ENCODE peak calls at places on chromosomes 13 and 19, in seven cellular contexts. L, F, B, R, H, J and I are unnamed samples.

GRCh38 chr13:107185889-107186288 is 618.0 kb upstream of the ARGLU1 start:
- DNase-seq in L (no peak), F (no peak), B (no peak), R (peak), H (no peak), J (no peak), I (no peak)

GRCh38 chr13:25111557-25111956 is 15.6 kb downstream of the PABPC3 start:
- DNase-seq in L (no peak), F (no peak), B (no peak), R (peak), H (no peak), J (no peak), I (no peak)

GRCh38 chr13:44259045-44260042 is 114.3 kb upstream of the SERP2 start:
- DNase-seq in L (peak), F (no peak), B (no peak), R (peak), H (no peak), J (peak), I (peak)

GRCh38 chr19:57348136-57348535 is 2.9 kb upstream of the ZNF304 start:
- DNase-seq in L (no peak), F (no peak), B (no peak), R (peak), H (no peak), J (no peak), I (no peak)

GRCh38 chr19:42440357-42441046 is 2.2 kb downstream of the CXCL17 start:
- DNase-seq in L (peak), F (peak), B (peak), R (peak), H (peak), J (no peak), I (peak)

GRCh38 chr13:94139393-94139995 is 340.0 kb downstream of the DCT start:
- DNase-seq in L (no peak), F (no peak), B (no peak), R (peak), H (no peak), J (no peak), I (no peak)

GRCh38 chr19:45919678-45920077 is 5.1 kb upstream of the NANOS2 start:
- DNase-seq in L (no peak), F (no peak), B (no peak), R (no peak), H (no peak), J (no peak), I (no peak)

GRCh38 chr19:2462635-2463421 is 6.1 kb upstream of the LMNB2 start:
- DNase-seq in L (peak), F (peak), B (peak), R (peak), H (peak), J (no peak), I (peak)

GRCh38 chr13:72788831-72789230 is 6.9 kb downstream of the PIBF1 start:
- DNase-seq in L (no peak), F (no peak), B (no peak), R (no peak), H (no peak), J (no peak), I (no peak)

DNA sequence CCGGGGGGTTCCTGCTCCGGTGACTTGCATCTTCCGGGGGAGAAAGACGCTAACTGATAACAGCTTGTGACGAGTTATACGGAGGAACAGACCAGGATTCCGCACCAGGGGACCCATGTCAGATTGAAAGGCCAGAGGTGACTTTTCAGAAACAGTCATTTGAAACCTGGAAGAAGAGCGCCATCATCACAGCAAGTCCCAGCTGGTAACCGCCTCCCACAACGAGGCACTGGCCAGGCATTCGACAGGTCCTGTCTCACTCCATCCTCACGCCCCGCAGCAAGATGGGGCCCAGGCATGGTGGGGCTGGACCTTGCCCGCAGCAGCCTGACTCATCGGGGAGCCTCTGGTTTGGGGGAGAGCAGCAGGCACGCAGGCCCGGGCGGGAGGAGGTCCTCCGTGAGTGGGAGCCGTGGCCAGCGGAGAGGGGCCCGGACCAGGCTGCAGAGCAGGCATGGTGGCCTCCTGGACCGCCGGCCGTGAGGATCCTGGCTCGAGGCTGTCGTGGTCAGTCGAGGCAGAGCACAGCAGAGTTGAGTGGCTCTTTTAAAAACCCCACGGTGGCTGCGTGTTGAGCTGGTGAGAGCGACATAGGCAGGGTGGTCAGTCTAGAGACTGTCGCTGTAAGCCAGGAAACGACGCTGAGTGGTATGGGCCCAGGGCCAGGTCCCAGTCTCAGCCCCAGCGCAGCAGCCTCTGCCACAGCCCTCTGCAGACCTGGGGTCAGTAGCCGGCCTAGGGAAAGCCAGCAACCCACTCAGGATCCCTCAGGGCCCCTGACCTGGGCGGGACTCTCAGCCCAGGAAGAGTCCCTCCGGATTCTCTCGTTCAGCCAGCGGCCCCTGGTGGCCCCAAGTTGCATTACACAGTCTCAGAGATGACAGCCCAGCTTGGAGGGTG is 94.9 kb upstream of the MCF2L start:
- DNase-seq in L (peak), F (peak), B (peak), R (peak), H (peak), J (no peak), I (peak)
- H3K27ac ChIP-seq in L (no peak), F (peak), B (peak), R (no peak), H (peak), J (no peak), I (peak)

GRCh38 chr19:19750131-19750841 is 17.4 kb upstream of the ZNF14 start:
- DNase-seq in L (no peak), F (no peak), B (no peak), R (no peak), H (no peak), J (no peak), I (no peak)

GRCh38 chr19:19751846-19752245 is 18.9 kb upstream of the ZNF14 start:
- DNase-seq in L (no peak), F (no peak), B (no peak), R (no peak), H (no peak), J (no peak), I (no peak)

GRCh38 chr19:19749332-19750130 is 16.6 kb upstream of the ZNF14 start:
- DNase-seq in L (no peak), F (no peak), B (no peak), R (no peak), H (no peak), J (no peak), I (no peak)

GRCh38 chr19:19750842-19751790 is 18.2 kb upstream of the ZNF14 start:
- DNase-seq in L (no peak), F (no peak), B (no peak), R (no peak), H (no peak), J (no peak), I (no peak)

GRCh38 chr19:19752760-19753403 is 20.0 kb upstream of the ZNF14 start:
- DNase-seq in L (no peak), F (no peak), B (no peak), R (no peak), H (no peak), J (no peak), I (no peak)
- H3K27ac ChIP-seq in L (no peak), F (no peak), B (no peak), R (no peak), H (no peak), J (no peak), I (no peak)

GRCh38 chr19:6278740-6279619 is 795 bp downstream of the MLLT1 start:
- DNase-seq in L (no peak), F (no peak), B (no peak), R (no peak), H (no peak), J (no peak), I (no peak)
- H3K27ac ChIP-seq in L (no peak), F (peak), B (peak), R (peak), H (peak), J (peak), I (peak)

GRCh38 chr13:51151463-51151862 is 40.4 kb upstream of the C13orf42 start:
- DNase-seq in L (no peak), F (no peak), B (no peak), R (no peak), H (no peak), J (no peak), I (no peak)

GRCh38 chr13:51146667-51147066 is 35.6 kb upstream of the C13orf42 start:
- DNase-seq in L (no peak), F (no peak), B (no peak), R (no peak), H (no peak), J (no peak), I (no peak)

GRCh38 chr13:51148223-51148951 is 37.3 kb upstream of the C13orf42 start:
- DNase-seq in L (no peak), F (no peak), B (no peak), R (no peak), H (peak), J (no peak), I (no peak)

GRCh38 chr13:51147732-51148131 is 36.7 kb upstream of the C13orf42 start:
- DNase-seq in L (no peak), F (no peak), B (no peak), R (no peak), H (no peak), J (no peak), I (no peak)

GRCh38 chr13:51148952-51149573 is 38.0 kb upstream of the C13orf42 start:
- DNase-seq in L (no peak), F (peak), B (no peak), R (peak), H (no peak), J (no peak), I (no peak)
- H3K27ac ChIP-seq in L (no peak), F (no peak), B (no peak), R (no peak), H (no peak), J (no peak), I (no peak)

GRCh38 chr19:13012690-13013608 is 17.7 kb downstream of the NFIX start:
- DNase-seq in L (peak), F (no peak), B (no peak), R (peak), H (no peak), J (no peak), I (no peak)

GRCh38 chr19:13014921-13015280 is 19.6 kb downstream of the NFIX start:
- DNase-seq in L (no peak), F (no peak), B (no peak), R (no peak), H (no peak), J (no peak), I (no peak)

GRCh38 chr19:13014101-13014920 is 19.0 kb downstream of the NFIX start:
- DNase-seq in L (no peak), F (no peak), B (no peak), R (peak), H (no peak), J (no peak), I (no peak)

GRCh38 chr19:13012390-13012689 is 17.1 kb downstream of the NFIX start:
- DNase-seq in L (no peak), F (no peak), B (no peak), R (no peak), H (no peak), J (no peak), I (no peak)

DNA sequence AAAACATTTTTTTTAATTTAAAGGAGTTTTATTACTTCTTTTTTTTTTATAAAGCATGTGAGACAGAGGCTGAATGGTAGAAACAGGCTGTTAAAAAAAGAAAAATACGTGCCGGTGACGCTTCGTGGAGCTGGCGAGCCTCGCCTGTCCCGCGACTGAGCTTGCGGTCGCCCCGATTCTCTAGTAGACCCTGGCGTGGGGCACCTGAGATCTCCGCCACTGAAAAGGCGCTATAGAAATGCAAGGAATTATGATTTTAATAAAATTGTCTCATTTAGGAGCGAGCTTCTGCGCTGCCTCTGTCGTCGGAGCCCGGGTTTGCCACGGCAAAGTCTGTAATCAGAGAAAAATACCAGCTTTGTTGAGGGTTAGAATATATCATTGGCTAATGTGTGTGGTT is 18.4 kb downstream of the NFIX start:
- DNase-seq in L (no peak), F (no peak), B (no peak), R (peak), H (no peak), J (no peak), I (no peak)
- H3K27ac ChIP-seq in L (peak), F (no peak), B (peak), R (peak), H (no peak), J (peak), I (peak)

DNA sequence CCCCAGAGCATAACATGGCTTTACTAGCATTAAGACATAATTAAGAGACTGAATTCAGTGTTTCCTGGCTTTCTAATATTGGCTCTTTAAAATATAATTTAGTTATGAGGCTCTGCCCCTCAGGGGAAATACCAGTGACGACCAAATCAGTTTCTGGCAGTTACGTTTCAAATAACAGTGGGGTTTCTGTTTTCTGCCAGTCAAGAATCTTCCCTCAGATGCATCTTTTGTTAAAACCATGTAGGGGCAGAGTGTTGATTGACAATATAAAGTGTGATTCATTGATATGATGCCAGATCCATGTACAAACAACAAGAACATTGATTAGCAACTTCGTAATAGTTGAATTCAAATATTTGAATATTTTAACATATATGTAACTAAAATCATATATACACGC is 1169.7 kb downstream of the DIAPH3 start:
- DNase-seq in L (no peak), F (no peak), B (no peak), R (no peak), H (no peak), J (no peak), I (no peak)
- H3K27ac ChIP-seq in L (no peak), F (no peak), B (no peak), R (no peak), H (no peak), J (no peak), I (no peak)

GRCh38 chr13:30466358-30466714 is 600 bp upstream of the HMGB1 start:
- DNase-seq in L (no peak), F (peak), B (no peak), R (peak), H (no peak), J (no peak), I (no peak)

GRCh38 chr13:30464496-30465351 is 1.0 kb downstream of the HMGB1 start:
- DNase-seq in L (peak), F (peak), B (peak), R (peak), H (peak), J (no peak), I (peak)

GRCh38 chr13:30463820-30464495 is 1.8 kb downstream of the HMGB1 start:
- DNase-seq in L (peak), F (peak), B (peak), R (peak), H (peak), J (no peak), I (peak)

GRCh38 chr13:30465541-30466357 is at the start of gene HMGB1:
- DNase-seq in L (peak), F (peak), B (peak), R (peak), H (peak), J (peak), I (peak)

GRCh38 chr13:30466841-30467252 is 1.1 kb upstream of the HMGB1 start:
- DNase-seq in L (no peak), F (no peak), B (no peak), R (peak), H (no peak), J (no peak), I (no peak)
- H3K27ac ChIP-seq in L (no peak), F (no peak), B (no peak), R (peak), H (no peak), J (no peak), I (no peak)